ENCODE peak calls at places on chromosomes 12 and 14, in four cellular contexts. B is activated B cell treated with CpG ODN at 0.5 μM for 24 hours, I is fibroblast of pulmonary artery, R is GM13977. O is an unnamed sample.

GRCh38 chr14:91997492-91997891 is 42.4 kb downstream of the TRIP11 start:
- DNase-seq in B (no peak), I (no peak), R (no peak), O (no peak)

GRCh38 chr14:29311983-29312382 is 545.4 kb downstream of the FOXG1 start:
- DNase-seq in B (no peak), I (peak), R (no peak), O (no peak)

GRCh38 chr12:124007810-124008570 is 35.0 kb downstream of the ZNF664 start:
- DNase-seq in B (no peak), I (no peak), R (no peak), O (no peak)

GRCh38 chr14:68828728-68829127 is 35.9 kb upstream of the ZFP36L1 start:
- DNase-seq in B (no peak), I (no peak), R (no peak), O (no peak)

GRCh38 chr12:18861287-18861858 is 123.5 kb downstream of the CAPZA3 start:
- DNase-seq in B (no peak), I (peak), R (no peak), O (no peak)

GRCh38 chr14:87055007-87055406 is 938.0 kb downstream of the GALC start:
- DNase-seq in B (no peak), I (no peak), R (no peak), O (no peak)

GRCh38 chr14:85233756-85234545 is 296.0 kb upstream of the FLRT2 start:
- DNase-seq in B (no peak), I (peak), R (no peak), O (no peak)

GRCh38 chr12:117963836-117964235 is 5.0 kb downstream of the KSR2 start:
- DNase-seq in B (no peak), I (no peak), R (no peak), O (no peak)

GRCh38 chr14:56821177-56821576 is 10.9 kb upstream of the OTX2 start:
- DNase-seq in B (no peak), I (no peak), R (no peak), O (no peak)

GRCh38 chr12:28708918-28709371 is 440.1 kb upstream of the FAR2 start:
- DNase-seq in B (no peak), I (peak), R (no peak), O (no peak)

GRCh38 chr12:64373204-64373603 is 17.4 kb downstream of the C12orf56 start:
- DNase-seq in B (no peak), I (no peak), R (no peak), O (no peak)

GRCh38 chr14:63726499-63726898 is 1.4 kb downstream of the SGPP1 start:
- DNase-seq in B (no peak), I (no peak), R (no peak), O (no peak)

GRCh38 chr12:91763654-91764439 is 381.8 kb downstream of the BTG1 start:
- DNase-seq in B (no peak), I (no peak), R (no peak), O (no peak)

GRCh38 chr14:101508948-101509729 is 52.2 kb upstream of the DIO3 start:
- DNase-seq in B (no peak), I (no peak), R (no peak), O (no peak)

GRCh38 chr14:75715926-75716780 is 55.1 kb downstream of the TTLL5 start:
- DNase-seq in B (no peak), I (no peak), R (no peak), O (no peak)

GRCh38 chr14:101836131-101836530 is 74.6 kb downstream of the PPP2R5C start:
- DNase-seq in B (no peak), I (peak), R (no peak), O (no peak)

GRCh38 chr12:78038986-78039385 is 208.3 kb downstream of the NAV3 start:
- DNase-seq in B (no peak), I (peak), R (no peak), O (no peak)

DNA sequence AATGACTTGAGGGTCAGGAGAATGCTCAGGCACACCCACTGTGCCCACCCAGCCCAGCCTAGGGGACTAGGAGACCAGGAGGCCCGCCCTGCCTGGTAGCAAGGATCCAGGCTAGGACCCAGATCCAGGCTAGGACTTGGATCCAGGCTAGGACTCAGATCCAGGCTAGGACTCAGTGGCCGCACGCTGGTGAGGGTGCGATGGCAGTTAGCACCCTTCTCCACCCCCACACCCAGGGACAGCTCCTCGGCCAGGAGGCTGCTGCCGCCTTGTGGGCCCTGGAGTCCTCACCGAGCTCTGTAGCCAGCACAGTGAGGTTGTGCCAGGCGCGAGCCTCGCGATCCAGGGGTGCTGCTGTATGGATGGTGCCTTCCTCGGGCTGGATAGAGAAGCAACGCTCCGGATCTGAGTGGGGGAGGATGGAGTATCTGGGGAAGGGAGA is 5.1 kb downstream of the CDH24 start:
- DNase-seq in B (no peak), I (no peak), R (no peak), O (no peak)
- TF ChIP-seq CTCF in B (no peak), I (peak), R (no peak), O (no peak)

GRCh38 chr12:96240251-96240650 is 46.1 kb downstream of the ELK3 start:
- DNase-seq in B (no peak), I (no peak), R (no peak), O (no peak)

GRCh38 chr12:96237465-96238077 is 43.4 kb downstream of the ELK3 start:
- DNase-seq in B (no peak), I (peak), R (no peak), O (peak)

GRCh38 chr12:96239711-96240234 is 45.6 kb downstream of the ELK3 start:
- DNase-seq in B (no peak), I (no peak), R (no peak), O (no peak)

GRCh38 chr12:96237035-96237434 is 42.9 kb downstream of the ELK3 start:
- DNase-seq in B (no peak), I (no peak), R (no peak), O (no peak)

GRCh38 chr12:96238336-96239031 is 44.3 kb downstream of the ELK3 start:
- DNase-seq in B (no peak), I (no peak), R (no peak), O (no peak)
- TF ChIP-seq CTCF in B (no peak), I (no peak), R (no peak), O (no peak)

GRCh38 chr12:54172102-54172630 is 16.6 kb downstream of the SMUG1 start:
- DNase-seq in B (no peak), I (no peak), R (no peak), O (no peak)

GRCh38 chr12:54173066-54173726 is 15.6 kb downstream of the SMUG1 start:
- DNase-seq in B (no peak), I (no peak), R (peak), O (no peak)

GRCh38 chr12:54167500-54167896 is 21.3 kb downstream of the SMUG1 start:
- DNase-seq in B (no peak), I (no peak), R (no peak), O (no peak)

GRCh38 chr12:54166543-54167499 is 22.0 kb downstream of the SMUG1 start:
- DNase-seq in B (no peak), I (no peak), R (no peak), O (no peak)

DNA sequence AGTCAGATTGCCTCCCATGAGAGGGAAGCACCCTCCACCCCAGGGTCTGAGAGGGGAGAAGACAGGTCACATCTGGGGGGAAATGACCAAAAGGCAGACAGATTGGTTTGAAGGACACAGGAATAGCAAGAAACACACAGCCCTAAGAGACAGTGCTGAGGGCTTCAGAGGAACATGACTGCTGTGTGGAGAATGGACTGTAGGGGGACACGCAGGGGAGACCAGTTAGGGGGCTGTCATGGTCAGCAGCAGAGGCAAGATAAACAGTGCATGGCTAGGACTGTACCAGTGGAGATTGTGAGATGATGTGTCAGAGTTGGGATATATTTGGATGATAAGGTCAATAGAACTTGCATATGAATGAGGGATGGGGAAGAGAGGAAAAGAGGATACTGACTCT is 19.7 kb downstream of the SMUG1 start:
- DNase-seq in B (no peak), I (no peak), R (no peak), O (no peak)
- TF ChIP-seq CTCF in B (no peak), I (no peak), R (no peak), O (no peak)

GRCh38 chr14:73752297-73752992 is 38.3 kb upstream of the PNMA1 start:
- DNase-seq in B (no peak), I (peak), R (no peak), O (no peak)
- TF ChIP-seq CTCF in B (no peak), I (peak), R (peak), O (peak)

DNA sequence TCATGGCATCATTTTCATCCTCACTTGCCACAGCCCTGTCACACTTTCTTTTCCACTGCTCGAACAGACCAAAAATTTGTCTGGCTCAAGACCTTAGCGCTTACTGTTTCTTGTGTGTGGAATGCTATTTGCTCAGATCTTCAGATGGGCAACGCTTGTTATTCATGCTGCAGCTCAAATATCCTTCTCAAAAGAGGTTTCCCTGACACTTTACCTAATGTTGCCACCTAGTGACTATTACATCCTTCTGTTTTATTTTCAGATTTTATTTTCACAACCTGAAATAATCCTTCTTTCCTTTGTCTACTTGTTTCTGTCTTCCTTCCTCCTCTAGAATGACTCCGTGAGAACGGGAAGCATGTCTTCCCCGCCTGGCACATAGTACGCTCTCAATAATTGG is 5.6 kb downstream of the FBXO33 start:
- DNase-seq in B (no peak), I (peak), R (no peak), O (no peak)
- TF ChIP-seq CTCF in B (no peak), I (peak), R (peak), O (no peak)

O was measured in natural killer cell.